ENCODE peak calls at places on chromosomes 4 and X, in six cellular contexts. V is cardiac muscle cell, T is right lobe of liver, X is dorsolateral prefrontal cortex, O is H9, Z is Karpas-422. J is an unnamed sample.

GRCh38 chr4:53004497-53005148 is 142.5 kb downstream of the RASL11B start:
- DNase-seq in V (no peak), T (no peak), X (no peak), O (no peak), Z (no peak), J (no peak)

GRCh38 chr4:147761218-147761883 is 29.5 kb downstream of the ARHGAP10 start:
- DNase-seq in V (no peak), T (no peak), X (no peak), O (no peak), Z (no peak), J (no peak)

GRCh38 chr4:112343330-112343729 is 46.2 kb downstream of the ALPK1 start:
- DNase-seq in V (no peak), T (no peak), X (no peak), O (no peak), Z (no peak), J (no peak)

GRCh38 chrX:85003655-85004244 is at the start of gene APOOL:
- DNase-seq in V (peak), T (peak), X (peak), O (peak), Z (peak), J (peak)

GRCh38 chr4:8240211-8241041 is 29.1 kb upstream of the HTRA3 start:
- DNase-seq in V (no peak), T (peak), X (no peak), O (no peak), Z (no peak), J (no peak)

GRCh38 chr4:46850026-46850425 is 59.0 kb downstream of the COX7B2 start:
- DNase-seq in V (no peak), T (no peak), X (no peak), O (no peak), Z (peak), J (no peak)

GRCh38 chr4:154329939-154330338 is 161.7 kb downstream of the DCHS2 start:
- DNase-seq in V (no peak), T (no peak), X (no peak), O (no peak), Z (no peak), J (no peak)

GRCh38 chrX:1587161-1587560 is 4.2 kb upstream of the AKAP17A start:
- DNase-seq in V (no peak), T (no peak), X (no peak), O (no peak), Z (peak), J (no peak)

GRCh38 chr4:74189331-74190043 is 31.6 kb downstream of the MTHFD2L start:
- DNase-seq in V (peak), T (no peak), X (no peak), O (no peak), Z (peak), J (no peak)

GRCh38 chr4:141541851-141542250 is 94.5 kb upstream of the IL15 start:
- DNase-seq in V (no peak), T (no peak), X (no peak), O (no peak), Z (no peak), J (no peak)

GRCh38 chr4:189204616-189205015 is 736.1 kb upstream of the FRG1 start:
- DNase-seq in V (no peak), T (no peak), X (no peak), O (no peak), Z (no peak), J (no peak)

GRCh38 chrX:19678941-19679340 is 163.6 kb upstream of the MAP3K15 start:
- DNase-seq in V (no peak), T (no peak), X (no peak), O (no peak), Z (no peak), J (no peak)

GRCh38 chrX:49915352-49916222 is 6.8 kb upstream of the CLCN5 start:
- DNase-seq in V (peak), T (no peak), X (no peak), O (no peak), Z (peak), J (peak)

GRCh38 chr4:46594658-46595057 is 204.7 kb upstream of the GABRA2 start:
- DNase-seq in V (no peak), T (no peak), X (no peak), O (no peak), Z (no peak), J (no peak)

GRCh38 chr4:108377021-108377420 is 208.3 kb upstream of the LEF1 start:
- DNase-seq in V (no peak), T (no peak), X (no peak), O (no peak), Z (peak), J (no peak)

GRCh38 chr4:173501592-173502150 is 28.4 kb downstream of the HAND2 start:
- DNase-seq in V (no peak), T (no peak), X (no peak), O (no peak), Z (no peak), J (no peak)

GRCh38 chr4:102705391-102705935 is 55.3 kb downstream of the MANBA start:
- DNase-seq in V (no peak), T (no peak), X (no peak), O (no peak), Z (no peak), J (no peak)

GRCh38 chr4:35300996-35301774 is 943.1 kb downstream of the ARAP2 start:
- DNase-seq in V (peak), T (no peak), X (no peak), O (peak), Z (no peak), J (no peak)

GRCh38 chr4:54099287-54099958 is 540 bp upstream of the GSX2 start:
- DNase-seq in V (no peak), T (no peak), X (no peak), O (peak), Z (peak), J (no peak)

GRCh38 chrX:109049903-109050302 is 313.5 kb upstream of the IRS4 start:
- DNase-seq in V (no peak), T (no peak), X (no peak), O (peak), Z (no peak), J (no peak)

GRCh38 chr4:183721207-183722081 is 62.4 kb downstream of the TRAPPC11 start:
- DNase-seq in V (peak), T (peak), X (no peak), O (peak), Z (no peak), J (peak)

GRCh38 chr4:8871417-8872401 is at the start of gene HMX1:
- DNase-seq in V (peak), T (no peak), X (peak), O (peak), Z (no peak), J (peak)

GRCh38 chrX:151177141-151178027 is 1.0 kb downstream of the GPR50 start:
- DNase-seq in V (peak), T (no peak), X (no peak), O (peak), Z (no peak), J (no peak)

GRCh38 chrX:148135738-148136137 is 154.6 kb downstream of the FMR1NB start:
- DNase-seq in V (no peak), T (no peak), X (no peak), O (no peak), Z (no peak), J (no peak)

GRCh38 chr4:20176881-20177280 is 74.8 kb upstream of the SLIT2 start:
- DNase-seq in V (no peak), T (no peak), X (no peak), O (no peak), Z (no peak), J (no peak)

GRCh38 chr4:1297456-1298325 is 8.0 kb downstream of the MAEA start:
- DNase-seq in V (no peak), T (peak), X (peak), O (no peak), Z (no peak), J (no peak)

GRCh38 chr4:182807841-182808548 is 109.2 kb downstream of the DCTD start:
- DNase-seq in V (no peak), T (no peak), X (no peak), O (peak), Z (no peak), J (no peak)

GRCh38 chr4:125313989-125314602 is 659 bp upstream of the FAT4 start:
- DNase-seq in V (peak), T (peak), X (no peak), O (no peak), Z (no peak), J (no peak)

GRCh38 chrX:105564536-105564935 is 257.8 kb upstream of the NRK start:
- DNase-seq in V (no peak), T (no peak), X (no peak), O (no peak), Z (no peak), J (no peak)

GRCh38 chr4:48341776-48342558 is 638 bp downstream of the SLAIN2 start:
- DNase-seq in V (peak), T (peak), X (peak), O (peak), Z (peak), J (peak)

GRCh38 chr4:14180983-14181601 is 553.6 kb upstream of the BOD1L1 start:
- DNase-seq in V (no peak), T (peak), X (no peak), O (no peak), Z (no peak), J (no peak)

GRCh38 chrX:134246282-134246681 is 9.3 kb downstream of the CCDC160 start:
- DNase-seq in V (no peak), T (no peak), X (no peak), O (peak), Z (peak), J (peak)

GRCh38 chr4:114178392-114178791 is 198.9 kb upstream of the ARSJ start:
- DNase-seq in V (no peak), T (no peak), X (no peak), O (no peak), Z (no peak), J (no peak)

GRCh38 chr4:148069086-148070010 is 337.5 kb downstream of the ARHGAP10 start:
- DNase-seq in V (peak), T (no peak), X (no peak), O (no peak), Z (no peak), J (no peak)

GRCh38 chr4:53951414-53951813 is 113.0 kb downstream of the CHIC2 start:
- DNase-seq in V (no peak), T (no peak), X (no peak), O (no peak), Z (no peak), J (no peak)

GRCh38 chr4:121072836-121073362 is 564 bp upstream of the NDNF start:
- DNase-seq in V (peak), T (peak), X (no peak), O (peak), Z (no peak), J (no peak)

GRCh38 chrX:107449490-107450175 is at the start of gene FRMPD3:
- DNase-seq in V (peak), T (no peak), X (no peak), O (peak), Z (peak), J (no peak)

GRCh38 chr4:89056953-89057398 is at the start of gene FAM13A:
- DNase-seq in V (peak), T (peak), X (peak), O (peak), Z (no peak), J (no peak)

GRCh38 chr4:15297344-15297743 is 130.5 kb upstream of the C1QTNF7 start:
- DNase-seq in V (no peak), T (no peak), X (no peak), O (no peak), Z (no peak), J (no peak)

GRCh38 chr4:15299627-15300026 is 128.2 kb upstream of the C1QTNF7 start:
- DNase-seq in V (no peak), T (no peak), X (no peak), O (no peak), Z (no peak), J (no peak)

DNA sequence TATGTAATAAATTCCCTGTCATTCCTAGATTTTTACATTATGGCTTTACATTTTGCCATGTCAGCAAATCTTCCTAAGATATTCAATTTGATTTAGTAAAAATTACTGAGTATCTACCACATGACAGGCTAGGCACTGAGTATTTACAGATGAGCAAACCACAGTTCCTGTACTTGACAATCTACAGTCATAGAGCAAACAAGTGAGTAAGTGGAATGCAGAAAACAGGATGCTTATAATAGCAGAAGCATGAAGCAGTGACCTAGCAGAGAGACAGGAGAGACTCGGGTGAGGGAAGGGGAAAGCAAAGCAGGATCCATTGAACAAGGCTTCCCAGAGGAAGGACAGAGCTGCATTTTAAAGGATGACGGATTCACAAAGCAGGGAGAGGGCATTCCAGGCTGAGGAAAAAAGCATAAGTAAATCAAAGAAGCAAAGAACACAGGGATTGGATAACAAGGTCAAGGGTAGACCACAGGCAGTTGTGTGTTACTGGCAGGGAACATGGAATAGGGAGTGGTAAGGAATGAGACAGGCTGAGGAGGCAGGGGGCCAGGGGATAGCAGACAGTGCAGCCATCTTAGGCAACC is 124.7 kb upstream of the C1QTNF7 start:
- DNase-seq in V (no peak), T (no peak), X (no peak), O (no peak), Z (no peak), J (no peak)
- H3K27ac ChIP-seq in V (no peak), T (no peak), X (no peak), O (no peak), Z (no peak), J (no peak)

GRCh38 chr4:76950052-76950845 is 697 bp downstream of the SEPTIN11 start:
- DNase-seq in V (peak), T (peak), X (peak), O (no peak), Z (peak), J (peak)
- H3K27ac ChIP-seq in V (peak), T (peak), X (peak), O (no peak), Z (no peak), J (peak)

DNA sequence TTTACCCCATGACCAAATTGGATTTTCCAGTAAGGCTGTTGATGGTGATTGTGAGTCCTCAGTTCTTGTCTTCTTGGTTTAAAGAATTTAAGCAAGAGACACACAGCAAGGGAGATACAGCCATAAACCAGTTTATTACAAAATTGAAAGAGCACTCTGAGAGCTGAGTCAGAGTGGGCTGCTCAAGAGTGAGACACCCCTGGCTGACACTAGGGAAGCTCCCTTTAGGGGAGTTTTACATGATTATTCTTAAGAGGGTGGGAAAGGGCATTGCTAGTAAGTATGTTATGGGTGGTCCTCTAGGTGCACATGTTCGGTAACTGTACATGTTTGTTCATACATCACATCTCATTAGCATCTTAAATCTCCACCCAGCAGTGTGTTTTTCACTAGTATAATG is 18.8 kb upstream of the ZNF81 start:
- DNase-seq in V (no peak), T (no peak), X (no peak), O (no peak), Z (no peak), J (no peak)
- H3K27ac ChIP-seq in V (no peak), T (no peak), X (no peak), O (no peak), Z (no peak), J (no peak)

GRCh38 chrX:100494570-100494969 is 84.5 kb upstream of the PCDH19 start:
- DNase-seq in V (peak), T (no peak), X (no peak), O (no peak), Z (no peak), J (no peak)
- H3K27ac ChIP-seq in V (peak), T (no peak), X (no peak), O (no peak), Z (no peak), J (no peak)

J was measured in substantia nigra.